ENCODE peak calls at places on chromosomes 2 and 18, in four cellular contexts. One of them, this sample, is unnamed.

GRCh38 chr2:48312126-48312525 is 217.8 kb upstream of the STON1 start:
- DNase-seq in uterus: no peak
- DNase-seq in dorsolateral prefrontal cortex: no peak
- DNase-seq in WERI-Rb-1: no peak
- DNase-seq in this sample: no peak

GRCh38 chr2:61853086-61853847 is 593 bp downstream of the FAM161A start:
- DNase-seq in WERI-Rb-1: peak
- DNase-seq in uterus: peak
- DNase-seq in dorsolateral prefrontal cortex: peak
- DNase-seq in this sample: no peak

GRCh38 chr2:188189356-188189755 is 102.3 kb upstream of the GULP1 start:
- DNase-seq in WERI-Rb-1: no peak
- DNase-seq in uterus: no peak
- DNase-seq in dorsolateral prefrontal cortex: no peak
- DNase-seq in this sample: no peak

GRCh38 chr18:40473221-40473620 is 1481.8 kb upstream of the PIK3C3 start:
- DNase-seq in uterus: no peak
- DNase-seq in WERI-Rb-1: no peak
- DNase-seq in dorsolateral prefrontal cortex: no peak
- DNase-seq in this sample: no peak

GRCh38 chr2:195051401-195051800 is 605.6 kb upstream of the SLC39A10 start:
- DNase-seq in WERI-Rb-1: no peak
- DNase-seq in dorsolateral prefrontal cortex: no peak
- DNase-seq in uterus: no peak
- DNase-seq in this sample: no peak

GRCh38 chr2:136019304-136019703 is 33.9 kb upstream of the DARS1 start:
- DNase-seq in WERI-Rb-1: no peak
- DNase-seq in uterus: no peak
- DNase-seq in dorsolateral prefrontal cortex: no peak
- DNase-seq in this sample: no peak

GRCh38 chr2:185338104-185338503 is 400.5 kb upstream of the FSIP2 start:
- DNase-seq in WERI-Rb-1: no peak
- DNase-seq in uterus: no peak
- DNase-seq in dorsolateral prefrontal cortex: no peak
- DNase-seq in this sample: no peak

GRCh38 chr2:179336782-179337534 is 72.3 kb upstream of the SESTD1 start:
- DNase-seq in uterus: no peak
- DNase-seq in WERI-Rb-1: no peak
- DNase-seq in dorsolateral prefrontal cortex: no peak
- DNase-seq in this sample: no peak

GRCh38 chr2:234308814-234309195 is 188.1 kb downstream of the ARL4C start:
- DNase-seq in uterus: no peak
- DNase-seq in dorsolateral prefrontal cortex: no peak
- DNase-seq in WERI-Rb-1: no peak
- DNase-seq in this sample: no peak

GRCh38 chr18:7414459-7414858 is 152.7 kb upstream of the PTPRM start:
- DNase-seq in dorsolateral prefrontal cortex: no peak
- DNase-seq in uterus: no peak
- DNase-seq in WERI-Rb-1: no peak
- DNase-seq in this sample: no peak

GRCh38 chr2:30269771-30270145 is 38.4 kb downstream of the LBH start:
- DNase-seq in WERI-Rb-1: no peak
- DNase-seq in uterus: no peak
- DNase-seq in dorsolateral prefrontal cortex: no peak
- DNase-seq in this sample: peak

GRCh38 chr2:223469270-223470057 is 132.7 kb downstream of the SCG2 start:
- DNase-seq in uterus: peak
- DNase-seq in dorsolateral prefrontal cortex: no peak
- DNase-seq in WERI-Rb-1: peak
- DNase-seq in this sample: no peak

GRCh38 chr2:38075436-38076249 is at the start of gene CYP1B1:
- DNase-seq in dorsolateral prefrontal cortex: no peak
- DNase-seq in WERI-Rb-1: no peak
- DNase-seq in uterus: no peak
- DNase-seq in this sample: no peak

GRCh38 chr2:44598731-44599529 is 237.2 kb downstream of the CAMKMT start:
- DNase-seq in WERI-Rb-1: no peak
- DNase-seq in uterus: no peak
- DNase-seq in dorsolateral prefrontal cortex: no peak
- DNase-seq in this sample: no peak

GRCh38 chr2:68784191-68784590 is 49.6 kb downstream of the ARHGAP25 start:
- DNase-seq in dorsolateral prefrontal cortex: no peak
- DNase-seq in uterus: no peak
- DNase-seq in WERI-Rb-1: no peak
- DNase-seq in this sample: no peak

GRCh38 chr2:68784849-68785248 is 50.2 kb downstream of the ARHGAP25 start:
- DNase-seq in WERI-Rb-1: no peak
- DNase-seq in dorsolateral prefrontal cortex: no peak
- DNase-seq in uterus: no peak
- DNase-seq in this sample: no peak

GRCh38 chr2:68791914-68792313 is 57.3 kb downstream of the ARHGAP25 start:
- DNase-seq in WERI-Rb-1: no peak
- DNase-seq in dorsolateral prefrontal cortex: no peak
- DNase-seq in uterus: no peak
- DNase-seq in this sample: no peak

GRCh38 chr2:68790600-68790999 is 56.0 kb downstream of the ARHGAP25 start:
- DNase-seq in dorsolateral prefrontal cortex: no peak
- DNase-seq in WERI-Rb-1: no peak
- DNase-seq in uterus: no peak
- DNase-seq in this sample: no peak

DNA sequence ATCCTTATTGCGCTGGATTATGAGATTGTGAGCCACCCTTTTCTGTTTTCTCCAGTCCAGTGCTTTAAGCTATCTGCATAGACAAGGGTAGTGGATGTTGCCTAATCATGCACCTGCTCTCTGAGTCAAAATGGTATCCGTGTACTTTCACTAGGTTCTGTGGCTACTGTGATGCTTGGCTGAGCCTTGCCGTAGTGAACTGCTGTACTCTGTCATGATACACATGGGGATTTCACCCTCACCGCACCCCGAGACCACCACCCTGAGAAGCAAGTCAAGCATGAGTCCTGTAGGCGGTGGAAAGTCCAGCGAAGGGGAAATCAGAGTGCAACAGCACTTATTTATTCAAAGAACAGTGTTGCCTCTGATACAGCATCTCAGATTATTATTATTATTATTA is 55.0 kb downstream of the ARHGAP25 start:
- DNase-seq in dorsolateral prefrontal cortex: no peak
- DNase-seq in uterus: no peak
- DNase-seq in WERI-Rb-1: no peak
- DNase-seq in this sample: no peak
- H3K4me3 ChIP-seq in dorsolateral prefrontal cortex: no peak
- H3K4me3 ChIP-seq in uterus: no peak
- H3K4me3 ChIP-seq in WERI-Rb-1: no peak
- H3K4me3 ChIP-seq in this sample: no peak

GRCh38 chr2:240708457-240708856 is 16.8 kb downstream of the AQP12A start:
- DNase-seq in dorsolateral prefrontal cortex: no peak
- DNase-seq in WERI-Rb-1: no peak
- DNase-seq in uterus: no peak
- DNase-seq in this sample: no peak
- H3K4me3 ChIP-seq in dorsolateral prefrontal cortex: no peak
- H3K4me3 ChIP-seq in WERI-Rb-1: no peak
- H3K4me3 ChIP-seq in uterus: no peak
- H3K4me3 ChIP-seq in this sample: no peak

GRCh38 chr2:88125344-88125923 is 2.4 kb downstream of the FABP1 start:
- DNase-seq in WERI-Rb-1: no peak
- DNase-seq in dorsolateral prefrontal cortex: no peak
- DNase-seq in uterus: no peak
- DNase-seq in this sample: no peak
- H3K4me3 ChIP-seq in WERI-Rb-1: no peak
- H3K4me3 ChIP-seq in dorsolateral prefrontal cortex: no peak
- H3K4me3 ChIP-seq in uterus: no peak
- H3K4me3 ChIP-seq in this sample: no peak

GRCh38 chr2:235463893-235464292 is 29.9 kb upstream of the AGAP1 start:
- DNase-seq in WERI-Rb-1: no peak
- DNase-seq in uterus: no peak
- DNase-seq in dorsolateral prefrontal cortex: peak
- DNase-seq in this sample: no peak

GRCh38 chr2:235467586-235467985 is 26.3 kb upstream of the AGAP1 start:
- DNase-seq in dorsolateral prefrontal cortex: no peak
- DNase-seq in uterus: no peak
- DNase-seq in WERI-Rb-1: no peak
- DNase-seq in this sample: no peak

GRCh38 chr2:235471186-235471747 is 22.6 kb upstream of the AGAP1 start:
- DNase-seq in WERI-Rb-1: no peak
- DNase-seq in uterus: no peak
- DNase-seq in dorsolateral prefrontal cortex: no peak
- DNase-seq in this sample: peak

GRCh38 chr2:235472443-235472842 is 21.4 kb upstream of the AGAP1 start:
- DNase-seq in WERI-Rb-1: no peak
- DNase-seq in dorsolateral prefrontal cortex: no peak
- DNase-seq in uterus: no peak
- DNase-seq in this sample: no peak

DNA sequence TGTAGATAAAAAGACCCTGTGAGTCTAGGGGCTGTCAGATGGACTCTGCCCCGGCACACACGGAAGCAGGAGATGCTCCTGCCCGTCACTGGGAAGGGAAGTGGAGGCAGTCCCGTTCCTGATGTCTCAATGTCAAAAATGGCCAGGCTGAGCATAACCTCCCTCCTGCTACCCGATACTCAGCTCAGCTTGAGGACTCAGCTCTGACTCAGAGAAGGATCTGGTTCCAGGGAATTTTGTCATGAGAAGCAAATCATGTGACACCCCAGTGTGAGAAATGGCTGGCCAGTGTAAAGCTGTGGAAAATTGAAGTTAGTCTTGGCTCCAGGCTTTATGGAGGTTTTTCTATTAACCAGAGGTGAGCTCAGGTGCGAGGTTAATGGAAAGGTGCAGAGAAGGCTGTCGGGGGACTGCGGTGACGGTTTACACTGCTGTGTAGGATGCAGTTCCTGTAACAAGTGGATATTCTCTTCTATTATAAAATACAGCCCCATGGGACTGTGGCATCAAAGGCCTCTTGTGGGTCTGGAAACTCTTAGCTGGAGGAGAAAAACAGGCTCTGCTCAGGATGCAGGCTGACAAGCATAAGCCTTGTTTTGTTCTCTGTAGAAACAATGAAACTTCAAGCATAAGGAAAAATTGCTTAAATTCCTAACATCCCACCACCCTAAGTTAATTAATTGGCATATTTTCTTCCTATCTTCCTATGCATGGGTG is 24.7 kb upstream of the AGAP1 start:
- DNase-seq in dorsolateral prefrontal cortex: peak
- DNase-seq in uterus: peak
- DNase-seq in WERI-Rb-1: no peak
- DNase-seq in this sample: no peak
- H3K4me3 ChIP-seq in dorsolateral prefrontal cortex: no peak
- H3K4me3 ChIP-seq in uterus: no peak
- H3K4me3 ChIP-seq in WERI-Rb-1: no peak
- H3K4me3 ChIP-seq in this sample: no peak

GRCh38 chr2:10300997-10301945 is 1.4 kb upstream of the HPCAL1 start:
- DNase-seq in dorsolateral prefrontal cortex: no peak
- DNase-seq in WERI-Rb-1: no peak
- DNase-seq in uterus: no peak
- DNase-seq in this sample: no peak
- H3K4me3 ChIP-seq in dorsolateral prefrontal cortex: no peak
- H3K4me3 ChIP-seq in WERI-Rb-1: no peak
- H3K4me3 ChIP-seq in uterus: no peak
- H3K4me3 ChIP-seq in this sample: no peak

GRCh38 chr2:113274427-113274826 is 4.3 kb downstream of the PAX8 start:
- DNase-seq in WERI-Rb-1: no peak
- DNase-seq in dorsolateral prefrontal cortex: no peak
- DNase-seq in uterus: no peak
- DNase-seq in this sample: no peak
- H3K4me3 ChIP-seq in WERI-Rb-1: no peak
- H3K4me3 ChIP-seq in dorsolateral prefrontal cortex: no peak
- H3K4me3 ChIP-seq in uterus: no peak
- H3K4me3 ChIP-seq in this sample: no peak

GRCh38 chr2:46372475-46372874 is 75.3 kb downstream of the EPAS1 start:
- DNase-seq in dorsolateral prefrontal cortex: no peak
- DNase-seq in WERI-Rb-1: no peak
- DNase-seq in uterus: no peak
- DNase-seq in this sample: no peak
- H3K4me3 ChIP-seq in dorsolateral prefrontal cortex: no peak
- H3K4me3 ChIP-seq in WERI-Rb-1: no peak
- H3K4me3 ChIP-seq in uterus: no peak
- H3K4me3 ChIP-seq in this sample: no peak

This sample was measured in coronary artery.